ENCODE peak calls at places on chromosomes 13 and 19, in ten cellular contexts. One of them, this sample, is unnamed.

GRCh38 chr19:48196933-48197665 is 26.6 kb downstream of the ZSWIM9 start:
- DNase-seq in thoracic aorta: no peak
- DNase-seq in right lobe of liver: no peak
- DNase-seq in testis: no peak
- DNase-seq in fibroblast of pulmonary artery: peak
- DNase-seq in mesothelial cell of epicardium: no peak
- DNase-seq in heart right ventricle: no peak
- DNase-seq in ascending aorta: no peak
- DNase-seq in psoas muscle: no peak
- DNase-seq in astrocyte of the spinal cord: no peak
- DNase-seq in this sample: no peak

GRCh38 chr19:1383014-1383310 is 745 bp upstream of the NDUFS7 start:
- DNase-seq in thoracic aorta: no peak
- DNase-seq in right lobe of liver: no peak
- DNase-seq in testis: no peak
- DNase-seq in fibroblast of pulmonary artery: no peak
- DNase-seq in mesothelial cell of epicardium: no peak
- DNase-seq in heart right ventricle: no peak
- DNase-seq in ascending aorta: no peak
- DNase-seq in psoas muscle: no peak
- DNase-seq in astrocyte of the spinal cord: no peak
- DNase-seq in this sample: no peak

GRCh38 chr19:14370169-14370998 is 10.9 kb upstream of the ADGRE5 start:
- DNase-seq in thoracic aorta: no peak
- DNase-seq in right lobe of liver: no peak
- DNase-seq in testis: no peak
- DNase-seq in fibroblast of pulmonary artery: no peak
- DNase-seq in mesothelial cell of epicardium: no peak
- DNase-seq in heart right ventricle: no peak
- DNase-seq in ascending aorta: no peak
- DNase-seq in psoas muscle: no peak
- DNase-seq in astrocyte of the spinal cord: no peak
- DNase-seq in this sample: no peak

GRCh38 chr19:1045247-1045603 is 5.3 kb downstream of the ABCA7 start:
- DNase-seq in thoracic aorta: no peak
- DNase-seq in right lobe of liver: no peak
- DNase-seq in testis: peak
- DNase-seq in fibroblast of pulmonary artery: no peak
- DNase-seq in mesothelial cell of epicardium: no peak
- DNase-seq in heart right ventricle: no peak
- DNase-seq in ascending aorta: no peak
- DNase-seq in psoas muscle: peak
- DNase-seq in astrocyte of the spinal cord: no peak
- DNase-seq in this sample: no peak

GRCh38 chr19:19647037-19647835 is 3.8 kb upstream of the GMIP start:
- DNase-seq in thoracic aorta: no peak
- DNase-seq in right lobe of liver: no peak
- DNase-seq in testis: no peak
- DNase-seq in fibroblast of pulmonary artery: no peak
- DNase-seq in mesothelial cell of epicardium: no peak
- DNase-seq in heart right ventricle: no peak
- DNase-seq in ascending aorta: no peak
- DNase-seq in psoas muscle: no peak
- DNase-seq in astrocyte of the spinal cord: no peak
- DNase-seq in this sample: no peak

GRCh38 chr13:43269037-43269476 is 245.7 kb downstream of the DNAJC15 start:
- DNase-seq in thoracic aorta: no peak
- DNase-seq in right lobe of liver: no peak
- DNase-seq in testis: no peak
- DNase-seq in fibroblast of pulmonary artery: peak
- DNase-seq in mesothelial cell of epicardium: peak
- DNase-seq in heart right ventricle: no peak
- DNase-seq in ascending aorta: no peak
- DNase-seq in psoas muscle: no peak
- DNase-seq in astrocyte of the spinal cord: peak
- DNase-seq in this sample: peak

GRCh38 chr13:33676045-33676699 is 141.8 kb upstream of the RFC3 start:
- DNase-seq in thoracic aorta: no peak
- DNase-seq in right lobe of liver: no peak
- DNase-seq in testis: no peak
- DNase-seq in fibroblast of pulmonary artery: peak
- DNase-seq in mesothelial cell of epicardium: no peak
- DNase-seq in heart right ventricle: no peak
- DNase-seq in ascending aorta: no peak
- DNase-seq in psoas muscle: no peak
- DNase-seq in astrocyte of the spinal cord: peak
- DNase-seq in this sample: no peak

GRCh38 chr13:71864094-71864980 is 2.7 kb downstream of the DACH1 start:
- DNase-seq in thoracic aorta: no peak
- DNase-seq in right lobe of liver: peak
- DNase-seq in testis: peak
- DNase-seq in fibroblast of pulmonary artery: no peak
- DNase-seq in mesothelial cell of epicardium: peak
- DNase-seq in heart right ventricle: peak
- DNase-seq in ascending aorta: no peak
- DNase-seq in psoas muscle: peak
- DNase-seq in astrocyte of the spinal cord: peak
- DNase-seq in this sample: no peak

GRCh38 chr19:5165697-5166019 is 175.0 kb downstream of the PTPRS start:
- DNase-seq in thoracic aorta: no peak
- DNase-seq in right lobe of liver: no peak
- DNase-seq in testis: no peak
- DNase-seq in fibroblast of pulmonary artery: no peak
- DNase-seq in mesothelial cell of epicardium: no peak
- DNase-seq in heart right ventricle: no peak
- DNase-seq in ascending aorta: no peak
- DNase-seq in psoas muscle: no peak
- DNase-seq in astrocyte of the spinal cord: no peak
- DNase-seq in this sample: no peak

GRCh38 chr13:45180713-45181601 is 19.9 kb downstream of the KCTD4 start:
- DNase-seq in thoracic aorta: no peak
- DNase-seq in right lobe of liver: no peak
- DNase-seq in testis: no peak
- DNase-seq in fibroblast of pulmonary artery: no peak
- DNase-seq in mesothelial cell of epicardium: no peak
- DNase-seq in heart right ventricle: no peak
- DNase-seq in ascending aorta: no peak
- DNase-seq in psoas muscle: no peak
- DNase-seq in astrocyte of the spinal cord: peak
- DNase-seq in this sample: no peak

GRCh38 chr13:114328595-114328994 is 14.3 kb downstream of the CHAMP1 start:
- DNase-seq in thoracic aorta: no peak
- DNase-seq in right lobe of liver: no peak
- DNase-seq in testis: no peak
- DNase-seq in fibroblast of pulmonary artery: no peak
- DNase-seq in mesothelial cell of epicardium: no peak
- DNase-seq in heart right ventricle: no peak
- DNase-seq in ascending aorta: no peak
- DNase-seq in psoas muscle: no peak
- DNase-seq in astrocyte of the spinal cord: no peak
- DNase-seq in this sample: no peak
- TF ChIP-seq CTCF in thoracic aorta: no peak
- TF ChIP-seq CTCF in right lobe of liver: no peak
- TF ChIP-seq CTCF in testis: no peak
- TF ChIP-seq CTCF in fibroblast of pulmonary artery: no peak
- TF ChIP-seq CTCF in mesothelial cell of epicardium: no peak
- TF ChIP-seq CTCF in heart right ventricle: no peak
- TF ChIP-seq CTCF in ascending aorta: no peak
- TF ChIP-seq CTCF in psoas muscle: no peak
- TF ChIP-seq CTCF in astrocyte of the spinal cord: no peak
- TF ChIP-seq CTCF in this sample: no peak

GRCh38 chr13:30700364-30700763 is 35.0 kb upstream of the ALOX5AP start:
- DNase-seq in thoracic aorta: no peak
- DNase-seq in right lobe of liver: no peak
- DNase-seq in testis: no peak
- DNase-seq in fibroblast of pulmonary artery: no peak
- DNase-seq in mesothelial cell of epicardium: no peak
- DNase-seq in heart right ventricle: no peak
- DNase-seq in ascending aorta: no peak
- DNase-seq in psoas muscle: no peak
- DNase-seq in astrocyte of the spinal cord: no peak
- DNase-seq in this sample: no peak

GRCh38 chr13:30698488-30699005 is 36.8 kb upstream of the ALOX5AP start:
- DNase-seq in thoracic aorta: no peak
- DNase-seq in right lobe of liver: no peak
- DNase-seq in testis: no peak
- DNase-seq in fibroblast of pulmonary artery: no peak
- DNase-seq in mesothelial cell of epicardium: no peak
- DNase-seq in heart right ventricle: no peak
- DNase-seq in ascending aorta: no peak
- DNase-seq in psoas muscle: no peak
- DNase-seq in astrocyte of the spinal cord: no peak
- DNase-seq in this sample: no peak

GRCh38 chr13:30705672-30706071 is 29.7 kb upstream of the ALOX5AP start:
- DNase-seq in thoracic aorta: no peak
- DNase-seq in right lobe of liver: no peak
- DNase-seq in testis: no peak
- DNase-seq in fibroblast of pulmonary artery: no peak
- DNase-seq in mesothelial cell of epicardium: no peak
- DNase-seq in heart right ventricle: no peak
- DNase-seq in ascending aorta: no peak
- DNase-seq in psoas muscle: no peak
- DNase-seq in astrocyte of the spinal cord: no peak
- DNase-seq in this sample: no peak

GRCh38 chr13:30704596-30704995 is 30.7 kb upstream of the ALOX5AP start:
- DNase-seq in thoracic aorta: no peak
- DNase-seq in right lobe of liver: no peak
- DNase-seq in testis: no peak
- DNase-seq in fibroblast of pulmonary artery: no peak
- DNase-seq in mesothelial cell of epicardium: no peak
- DNase-seq in heart right ventricle: no peak
- DNase-seq in ascending aorta: no peak
- DNase-seq in psoas muscle: no peak
- DNase-seq in astrocyte of the spinal cord: no peak
- DNase-seq in this sample: no peak

GRCh38 chr13:30702006-30702405 is 33.3 kb upstream of the ALOX5AP start:
- DNase-seq in thoracic aorta: no peak
- DNase-seq in right lobe of liver: no peak
- DNase-seq in testis: no peak
- DNase-seq in fibroblast of pulmonary artery: no peak
- DNase-seq in mesothelial cell of epicardium: no peak
- DNase-seq in heart right ventricle: no peak
- DNase-seq in ascending aorta: no peak
- DNase-seq in psoas muscle: no peak
- DNase-seq in astrocyte of the spinal cord: no peak
- DNase-seq in this sample: no peak
- TF ChIP-seq CTCF in thoracic aorta: no peak
- TF ChIP-seq CTCF in right lobe of liver: no peak
- TF ChIP-seq CTCF in testis: no peak
- TF ChIP-seq CTCF in fibroblast of pulmonary artery: no peak
- TF ChIP-seq CTCF in mesothelial cell of epicardium: no peak
- TF ChIP-seq CTCF in heart right ventricle: no peak
- TF ChIP-seq CTCF in ascending aorta: no peak
- TF ChIP-seq CTCF in psoas muscle: no peak
- TF ChIP-seq CTCF in astrocyte of the spinal cord: peak
- TF ChIP-seq CTCF in this sample: no peak

DNA sequence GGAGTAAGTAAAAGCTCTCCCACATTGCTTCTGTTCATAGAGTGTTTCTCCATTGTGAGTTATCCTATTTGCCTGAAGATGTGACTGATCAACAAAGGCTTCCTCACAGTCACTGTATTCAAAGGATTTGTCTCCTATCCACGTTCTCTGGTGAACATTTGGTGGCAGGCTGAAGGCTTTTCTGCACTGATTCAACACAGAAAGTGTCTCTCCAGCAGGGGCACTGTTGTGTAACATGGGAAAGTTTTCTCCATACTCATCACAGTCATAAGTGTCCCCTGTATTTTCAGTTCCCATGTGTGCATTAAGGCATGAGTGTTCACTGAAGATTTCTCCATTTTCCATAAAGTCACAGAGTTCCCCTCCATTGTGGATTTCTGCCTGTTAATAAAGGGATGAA is 17.6 kb downstream of the ZNF121 start:
- DNase-seq in thoracic aorta: no peak
- DNase-seq in right lobe of liver: no peak
- DNase-seq in testis: no peak
- DNase-seq in fibroblast of pulmonary artery: no peak
- DNase-seq in mesothelial cell of epicardium: no peak
- DNase-seq in heart right ventricle: no peak
- DNase-seq in ascending aorta: no peak
- DNase-seq in psoas muscle: no peak
- DNase-seq in astrocyte of the spinal cord: peak
- DNase-seq in this sample: no peak
- TF ChIP-seq CTCF in thoracic aorta: no peak
- TF ChIP-seq CTCF in right lobe of liver: no peak
- TF ChIP-seq CTCF in testis: no peak
- TF ChIP-seq CTCF in fibroblast of pulmonary artery: no peak
- TF ChIP-seq CTCF in mesothelial cell of epicardium: peak
- TF ChIP-seq CTCF in heart right ventricle: no peak
- TF ChIP-seq CTCF in ascending aorta: no peak
- TF ChIP-seq CTCF in psoas muscle: no peak
- TF ChIP-seq CTCF in astrocyte of the spinal cord: peak
- TF ChIP-seq CTCF in this sample: no peak

GRCh38 chr13:109957875-109958274 is 171.5 kb upstream of the IRS2 start:
- DNase-seq in thoracic aorta: no peak
- DNase-seq in right lobe of liver: no peak
- DNase-seq in testis: no peak
- DNase-seq in fibroblast of pulmonary artery: no peak
- DNase-seq in mesothelial cell of epicardium: no peak
- DNase-seq in heart right ventricle: no peak
- DNase-seq in ascending aorta: no peak
- DNase-seq in psoas muscle: no peak
- DNase-seq in astrocyte of the spinal cord: no peak
- DNase-seq in this sample: no peak

GRCh38 chr13:109959903-109960302 is 173.5 kb upstream of the IRS2 start:
- DNase-seq in thoracic aorta: no peak
- DNase-seq in right lobe of liver: no peak
- DNase-seq in testis: no peak
- DNase-seq in fibroblast of pulmonary artery: no peak
- DNase-seq in mesothelial cell of epicardium: no peak
- DNase-seq in heart right ventricle: no peak
- DNase-seq in ascending aorta: no peak
- DNase-seq in psoas muscle: no peak
- DNase-seq in astrocyte of the spinal cord: no peak
- DNase-seq in this sample: no peak

GRCh38 chr13:109954441-109954840 is 168.1 kb upstream of the IRS2 start:
- DNase-seq in thoracic aorta: no peak
- DNase-seq in right lobe of liver: no peak
- DNase-seq in testis: no peak
- DNase-seq in fibroblast of pulmonary artery: no peak
- DNase-seq in mesothelial cell of epicardium: no peak
- DNase-seq in heart right ventricle: no peak
- DNase-seq in ascending aorta: no peak
- DNase-seq in psoas muscle: no peak
- DNase-seq in astrocyte of the spinal cord: no peak
- DNase-seq in this sample: no peak

GRCh38 chr13:109951491-109951890 is 165.1 kb upstream of the IRS2 start:
- DNase-seq in thoracic aorta: no peak
- DNase-seq in right lobe of liver: no peak
- DNase-seq in testis: no peak
- DNase-seq in fibroblast of pulmonary artery: no peak
- DNase-seq in mesothelial cell of epicardium: no peak
- DNase-seq in heart right ventricle: no peak
- DNase-seq in ascending aorta: no peak
- DNase-seq in psoas muscle: no peak
- DNase-seq in astrocyte of the spinal cord: no peak
- DNase-seq in this sample: no peak

DNA sequence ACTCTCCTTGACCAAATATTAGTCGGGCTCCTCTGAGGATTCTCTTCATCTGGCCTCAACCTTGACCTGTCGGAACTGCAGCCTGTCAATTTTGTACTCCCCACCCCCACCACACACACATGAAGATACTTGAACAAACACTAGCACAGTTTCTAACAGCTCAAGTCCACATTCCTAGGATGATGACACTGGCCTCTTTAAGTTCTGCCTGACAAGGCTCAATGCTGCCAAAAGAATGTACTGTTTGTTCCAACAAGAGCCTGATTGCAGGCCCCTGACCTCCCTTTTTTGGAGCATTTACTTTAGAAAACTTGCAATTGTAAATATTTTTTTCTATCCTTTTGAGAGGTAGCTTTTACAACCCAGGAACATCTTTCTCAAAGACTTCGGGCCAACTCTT is 169.2 kb upstream of the IRS2 start:
- DNase-seq in thoracic aorta: no peak
- DNase-seq in right lobe of liver: no peak
- DNase-seq in testis: peak
- DNase-seq in fibroblast of pulmonary artery: peak
- DNase-seq in mesothelial cell of epicardium: no peak
- DNase-seq in heart right ventricle: no peak
- DNase-seq in ascending aorta: no peak
- DNase-seq in psoas muscle: no peak
- DNase-seq in astrocyte of the spinal cord: no peak
- DNase-seq in this sample: no peak
- TF ChIP-seq CTCF in thoracic aorta: no peak
- TF ChIP-seq CTCF in right lobe of liver: no peak
- TF ChIP-seq CTCF in testis: no peak
- TF ChIP-seq CTCF in fibroblast of pulmonary artery: no peak
- TF ChIP-seq CTCF in mesothelial cell of epicardium: no peak
- TF ChIP-seq CTCF in heart right ventricle: no peak
- TF ChIP-seq CTCF in ascending aorta: no peak
- TF ChIP-seq CTCF in psoas muscle: no peak
- TF ChIP-seq CTCF in astrocyte of the spinal cord: no peak
- TF ChIP-seq CTCF in this sample: no peak

This sample was measured in astrocyte of the cerebellum.